ENCODE peak calls at places on chromosomes 12 and 14, in eight cellular contexts. N is stomach, E is astrocyte, T is GM12878, L is Panc1, Z is heart left ventricle, A is uterus, X is HCT116. C is an unnamed sample.

GRCh38 chr12:109605599-109606228 is 32.1 kb downstream of the MVK start:
- DNase-seq in N (no peak), E (no peak), T (no peak), L (no peak), Z (no peak), A (no peak), X (no peak), C (no peak)

GRCh38 chr14:75531660-75532317 is 9.5 kb downstream of the BATF start:
- DNase-seq in N (no peak), E (no peak), T (no peak), L (peak), Z (no peak), A (no peak), X (no peak), C (no peak)

GRCh38 chr12:2482938-2483337 is 311.8 kb upstream of the FKBP4 start:
- DNase-seq in N (no peak), E (no peak), T (no peak), L (no peak), Z (no peak), A (no peak), X (no peak), C (no peak)

GRCh38 chr14:76456200-76456599 is 80.3 kb downstream of the ESRRB start:
- DNase-seq in N (no peak), E (no peak), T (peak), L (no peak), Z (no peak), A (no peak), X (peak), C (no peak)

GRCh38 chr12:94260017-94260416 is 111.6 kb downstream of the PLXNC1 start:
- DNase-seq in N (no peak), E (no peak), T (no peak), L (no peak), Z (no peak), A (no peak), X (no peak), C (no peak)

GRCh38 chr12:41013921-41014642 is 174.0 kb upstream of the PDZRN4 start:
- DNase-seq in N (no peak), E (peak), T (no peak), L (no peak), Z (no peak), A (no peak), X (no peak), C (no peak)

GRCh38 chr14:49619730-49620129 is 696 bp downstream of the RPL36AL start:
- DNase-seq in N (no peak), E (no peak), T (no peak), L (no peak), Z (no peak), A (no peak), X (no peak), C (no peak)

GRCh38 chr12:52506858-52507715 is 13.1 kb downstream of the KRT5 start:
- DNase-seq in N (no peak), E (peak), T (no peak), L (peak), Z (no peak), A (no peak), X (no peak), C (no peak)

GRCh38 chr14:47658041-47658440 is 17.4 kb downstream of the MDGA2 start:
- DNase-seq in N (no peak), E (no peak), T (no peak), L (no peak), Z (no peak), A (no peak), X (no peak), C (no peak)

GRCh38 chr12:9706081-9706685 is 26.7 kb downstream of the CLECL1 start:
- DNase-seq in N (no peak), E (no peak), T (no peak), L (no peak), Z (no peak), A (no peak), X (no peak), C (no peak)

GRCh38 chr14:22333408-22334274 is 255.4 kb downstream of the DAD1 start:
- DNase-seq in N (peak), E (peak), T (no peak), L (peak), Z (no peak), A (peak), X (peak), C (no peak)

GRCh38 chr12:127964717-127965116 is 302.3 kb upstream of the TMEM132C start:
- DNase-seq in N (no peak), E (peak), T (no peak), L (no peak), Z (no peak), A (no peak), X (no peak), C (no peak)
- TF ChIP-seq CTCF in N (no peak), E (peak), T (no peak), L (peak), Z (no peak), A (no peak), X (no peak), C (no peak)

GRCh38 chr12:92506460-92506859 is 196.3 kb upstream of the PLEKHG7 start:
- DNase-seq in N (no peak), E (no peak), T (no peak), L (no peak), Z (no peak), A (no peak), X (no peak), C (no peak)

GRCh38 chr12:92505373-92506340 is 197.1 kb upstream of the PLEKHG7 start:
- DNase-seq in N (peak), E (peak), T (peak), L (no peak), Z (peak), A (peak), X (no peak), C (peak)

GRCh38 chr12:92502417-92503028 is 200.3 kb upstream of the PLEKHG7 start:
- DNase-seq in N (no peak), E (no peak), T (peak), L (no peak), Z (no peak), A (no peak), X (no peak), C (no peak)

GRCh38 chr12:92503977-92504966 is 198.5 kb upstream of the PLEKHG7 start:
- DNase-seq in N (peak), E (no peak), T (no peak), L (no peak), Z (peak), A (peak), X (no peak), C (peak)

GRCh38 chr12:92503029-92503931 is 199.5 kb upstream of the PLEKHG7 start:
- DNase-seq in N (no peak), E (no peak), T (peak), L (no peak), Z (peak), A (peak), X (no peak), C (no peak)
- H3K4me3 ChIP-seq in N (no peak), E (no peak), T (peak), L (no peak), Z (no peak), A (no peak), X (no peak), C (peak)

DNA sequence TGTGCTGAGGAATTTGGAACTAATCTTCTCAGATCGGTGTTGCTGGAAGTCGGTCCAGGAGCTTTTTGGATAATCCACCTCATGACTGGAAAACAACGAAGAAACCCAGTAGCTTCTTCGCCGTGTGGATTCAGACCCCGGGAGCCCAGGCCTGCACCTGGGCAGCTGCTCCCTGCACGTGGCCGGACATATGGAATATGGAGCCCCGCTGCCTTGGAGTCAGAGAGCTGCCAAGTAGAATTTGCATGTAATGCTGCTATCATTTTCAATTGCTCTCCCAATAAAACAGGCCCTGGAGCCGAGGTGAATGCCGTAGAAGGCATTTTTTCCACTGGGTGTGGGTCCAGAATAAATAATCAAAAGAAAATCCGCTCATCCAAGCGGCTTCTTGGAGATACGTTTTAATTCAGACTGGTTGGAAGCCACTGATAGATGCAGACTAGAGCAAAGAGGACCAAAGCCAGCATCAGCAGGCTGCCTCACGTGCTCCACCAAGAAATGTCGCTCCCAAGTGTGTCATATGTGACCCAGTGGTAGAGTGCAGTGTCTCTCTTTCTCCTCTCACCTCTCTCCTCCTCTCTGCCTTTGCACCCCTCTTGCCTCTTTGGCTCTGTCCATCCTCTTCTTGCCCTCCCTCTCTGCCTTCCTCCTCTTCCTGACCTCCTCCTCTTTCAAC is 115.4 kb downstream of the ZNF664 start:
- DNase-seq in N (no peak), E (no peak), T (no peak), L (no peak), Z (no peak), A (no peak), X (no peak), C (no peak)
- H3K27ac ChIP-seq in N (no peak), E (no peak), T (no peak), L (no peak), Z (no peak), A (no peak), X (no peak), C (no peak)

GRCh38 chr12:47373554-47374150 is 293.9 kb upstream of the AMIGO2 start:
- DNase-seq in N (no peak), E (no peak), T (no peak), L (no peak), Z (no peak), A (no peak), X (no peak), C (no peak)
- TF ChIP-seq CTCF in N (no peak), E (no peak), T (no peak), L (no peak), Z (no peak), A (no peak), X (no peak), C (no peak)

DNA sequence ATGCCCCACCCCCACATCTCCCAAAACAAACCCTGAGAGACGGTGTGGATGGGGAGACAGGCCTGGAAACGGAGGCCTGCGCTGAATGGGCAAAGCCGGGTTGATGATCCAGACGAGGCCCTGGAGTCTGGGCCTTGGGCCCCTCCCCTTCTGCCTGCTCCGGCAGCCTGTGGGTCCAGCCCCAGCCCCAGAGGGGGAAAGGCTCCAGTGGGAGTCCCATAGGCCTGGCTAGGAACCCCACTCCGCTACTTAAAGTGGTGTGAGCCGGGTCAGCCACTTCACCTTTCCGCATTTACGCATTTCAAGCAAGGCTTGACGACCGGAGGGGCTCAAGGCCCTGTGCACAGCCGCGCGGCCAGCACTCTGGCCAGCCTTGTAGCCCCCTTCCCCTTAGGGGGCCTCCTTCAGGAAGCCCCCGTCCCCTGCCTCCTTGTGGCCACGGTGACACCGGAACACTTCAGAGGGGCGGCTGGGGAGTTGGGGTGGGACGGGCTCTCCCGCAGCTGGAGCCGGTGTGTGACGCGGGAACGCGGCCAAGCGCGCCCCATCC is 608 bp upstream of the TNFAIP2 start:
- DNase-seq in N (no peak), E (no peak), T (no peak), L (no peak), Z (peak), A (no peak), X (no peak), C (peak)
- H3K4me3 ChIP-seq in N (peak), E (no peak), T (peak), L (peak), Z (peak), A (peak), X (peak), C (peak)

DNA sequence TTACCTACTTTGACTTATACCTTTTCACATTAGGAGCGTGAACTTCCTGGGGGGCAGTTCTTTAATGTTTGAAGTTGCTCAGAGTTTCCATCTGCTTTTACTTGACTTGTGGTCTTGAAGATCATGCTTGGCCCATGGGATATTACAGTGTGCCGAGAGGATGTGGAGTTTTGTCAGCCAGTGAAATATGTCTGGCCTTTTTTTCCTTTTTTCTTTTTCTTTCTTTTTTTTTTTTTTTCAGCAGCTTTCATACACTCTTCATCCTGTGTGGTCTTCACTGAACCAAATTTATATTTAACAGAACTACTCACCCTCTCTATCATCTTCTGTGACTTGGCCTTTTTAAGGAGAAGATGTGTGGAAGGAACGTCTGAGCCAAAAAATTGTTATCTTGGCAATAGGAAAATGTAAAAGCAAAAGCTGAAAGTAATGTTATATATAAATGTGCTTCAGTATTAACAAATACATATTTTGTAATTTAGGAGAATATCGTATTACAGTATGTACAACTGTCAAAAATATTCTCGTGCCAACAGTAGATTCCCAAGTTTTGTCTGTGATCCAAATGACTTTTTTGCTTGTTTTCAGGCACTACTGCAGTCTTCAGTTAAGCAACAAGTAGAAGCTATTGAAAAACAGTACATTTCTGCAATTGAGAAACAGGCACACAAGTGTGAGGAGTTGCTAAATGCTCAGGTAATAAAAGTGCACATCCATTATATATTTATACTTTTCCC is 200.6 kb downstream of the CCDC91 start:
- DNase-seq in N (no peak), E (peak), T (no peak), L (no peak), Z (no peak), A (no peak), X (no peak), C (no peak)
- H3K27ac ChIP-seq in N (no peak), E (peak), T (no peak), L (no peak), Z (no peak), A (no peak), X (no peak), C (no peak)

GRCh38 chr12:49000346-49000745 is 1.2 kb upstream of the DDN start:
- DNase-seq in N (no peak), E (no peak), T (no peak), L (no peak), Z (no peak), A (no peak), X (no peak), C (no peak)

GRCh38 chr12:48999371-49000131 is at the start of gene DDN:
- DNase-seq in N (peak), E (no peak), T (no peak), L (no peak), Z (peak), A (no peak), X (peak), C (peak)

GRCh38 chr12:48998497-48999353 is 450 bp downstream of the DDN start:
- DNase-seq in N (peak), E (no peak), T (no peak), L (no peak), Z (peak), A (no peak), X (no peak), C (peak)

GRCh38 chr12:48996794-48997718 is 2.1 kb downstream of the DDN start:
- DNase-seq in N (peak), E (peak), T (no peak), L (no peak), Z (peak), A (peak), X (no peak), C (peak)

DNA sequence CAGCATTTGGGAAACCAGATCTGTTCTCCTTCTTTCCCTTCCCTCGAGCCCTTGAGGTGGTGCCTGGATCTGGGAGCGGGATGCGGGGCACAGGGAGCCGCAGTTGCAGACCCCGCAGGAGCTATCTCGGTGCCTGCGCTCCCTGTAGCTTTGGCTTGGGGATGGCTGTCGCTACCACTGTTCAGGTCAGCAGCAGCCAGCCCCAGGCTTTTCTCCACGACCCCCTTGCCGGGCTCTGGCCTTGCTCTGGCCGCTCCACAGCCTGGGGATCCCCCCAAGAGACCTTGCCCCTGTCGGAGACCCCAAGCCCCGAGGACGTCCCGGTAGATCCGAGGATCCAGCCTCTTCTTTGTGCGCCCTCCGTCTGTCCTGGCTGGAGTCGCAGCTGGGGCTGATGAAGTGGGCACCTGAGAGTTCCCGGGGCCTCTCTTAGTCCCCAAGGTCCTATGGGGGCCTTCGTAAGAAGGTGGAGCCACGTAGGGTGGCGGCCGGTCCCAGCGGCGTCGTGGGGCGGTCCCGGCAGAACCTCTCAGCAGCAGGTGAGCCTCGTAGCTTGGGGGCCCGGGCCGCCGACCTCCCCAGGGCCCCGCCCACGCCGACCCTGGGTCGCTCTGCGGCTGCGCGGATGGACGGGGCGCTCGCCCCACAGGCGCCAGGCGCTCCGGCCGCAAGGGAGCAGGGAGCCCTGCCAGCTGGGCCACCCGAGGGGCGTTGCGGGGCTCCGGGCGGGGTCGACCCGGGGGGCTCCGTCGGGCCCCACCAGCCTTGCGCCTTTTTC is 1.3 kb downstream of the DDN start:
- DNase-seq in N (peak), E (no peak), T (no peak), L (no peak), Z (peak), A (no peak), X (no peak), C (peak)
- TF ChIP-seq CTCF in N (no peak), E (no peak), T (no peak), L (peak), Z (no peak), A (no peak), X (peak), C (no peak)

DNA sequence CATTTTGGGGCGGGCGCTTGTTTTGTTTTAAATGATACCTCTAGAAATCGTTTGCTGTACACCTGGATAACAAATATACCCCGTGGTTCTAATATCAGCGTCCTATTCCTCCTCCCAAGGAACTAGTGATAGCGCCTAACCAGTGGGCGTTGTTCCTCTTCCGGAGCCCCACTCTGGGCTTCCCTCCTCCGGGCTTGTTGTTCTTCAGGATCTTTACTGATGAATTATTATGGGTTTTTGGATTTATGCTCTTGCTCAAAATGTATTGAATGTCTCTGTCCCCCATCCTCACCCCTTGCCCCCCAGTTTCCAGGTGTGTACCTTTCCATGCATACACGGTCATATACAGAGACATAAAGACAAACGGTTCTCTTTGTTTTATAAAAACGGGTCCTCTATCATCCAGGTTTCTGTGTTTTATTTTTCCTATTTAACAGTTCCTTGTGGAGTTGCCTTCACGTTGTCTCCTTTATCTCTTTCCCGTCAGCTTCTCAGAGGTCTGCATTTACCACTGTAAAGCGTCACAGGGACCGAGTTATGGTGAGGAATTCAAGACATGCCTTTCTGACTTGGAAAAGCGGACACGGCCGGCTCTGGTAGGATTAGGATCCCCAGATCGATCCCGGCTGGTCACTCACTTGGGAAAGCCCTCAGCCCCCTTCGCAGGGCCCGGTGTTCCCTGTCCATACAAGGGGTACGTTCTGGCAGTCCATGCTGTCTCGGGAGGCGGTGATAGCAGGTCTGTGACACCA is 655 bp upstream of the PLEKHG3 start:
- DNase-seq in N (no peak), E (peak), T (no peak), L (no peak), Z (no peak), A (no peak), X (no peak), C (no peak)
- H3K4me3 ChIP-seq in N (peak), E (peak), T (no peak), L (peak), Z (peak), A (peak), X (peak), C (peak)